ENCODE peak calls at places on chromosomes 3 and 15, in eight cellular contexts. O is SK-N-SH, K is HepG2, J is esophagus muscularis mucosa, E is transverse colon, S is GM23338, U is spleen, A is Panc1. B is an unnamed sample.

GRCh38 chr15:93196136-93196670 is 107.2 kb upstream of the RGMA start:
- DNase-seq in O (no peak), K (no peak), J (no peak), E (no peak), S (no peak), U (no peak), A (no peak), B (no peak)

GRCh38 chr15:48861813-48862431 is 16.0 kb upstream of the EID1 start:
- DNase-seq in O (peak; percentile 58), K (peak; percentile 57), J (no peak), E (peak; percentile 8), S (peak; percentile 82), U (no peak), A (no peak), B (peak; percentile 21)

GRCh38 chr15:68989876-68990754 is 24.4 kb upstream of the NOX5 start:
- DNase-seq in O (no peak), K (no peak), J (peak; percentile 60), E (no peak), S (peak; percentile 28), U (no peak), A (no peak), B (no peak)

GRCh38 chr3:28752290-28752689 is 403.7 kb upstream of the AZI2 start:
- DNase-seq in O (no peak), K (no peak), J (no peak), E (no peak), S (no peak), U (no peak), A (no peak), B (no peak)

GRCh38 chr3:191721390-191721801 is 260.4 kb downstream of the PYDC2 start:
- DNase-seq in O (no peak), K (peak; percentile 44), J (no peak), E (no peak), S (no peak), U (no peak), A (no peak), B (no peak)

GRCh38 chr3:1468145-1468544 is 375.3 kb downstream of the CNTN6 start:
- DNase-seq in O (no peak), K (no peak), J (no peak), E (no peak), S (no peak), U (no peak), A (no peak), B (no peak)

GRCh38 chr15:60964527-60964926 is 264.6 kb downstream of the RORA start:
- DNase-seq in O (no peak), K (no peak), J (peak; percentile 77), E (no peak), S (no peak), U (no peak), A (no peak), B (no peak)

GRCh38 chr3:24119321-24119751 is 174.2 kb downstream of the NR1D2 start:
- DNase-seq in O (no peak), K (no peak), J (no peak), E (no peak), S (no peak), U (no peak), A (no peak), B (no peak)

GRCh38 chr15:64855206-64856000 is 13.7 kb downstream of the PLEKHO2 start:
- DNase-seq in O (no peak), K (no peak), J (no peak), E (no peak), S (no peak), U (no peak), A (no peak), B (no peak)

GRCh38 chr15:40443846-40444245 is 3.1 kb downstream of the BAHD1 start:
- DNase-seq in O (no peak), K (no peak), J (no peak), E (no peak), S (no peak), U (no peak), A (no peak), B (no peak)

GRCh38 chr15:94844533-94845390 is 613.4 kb downstream of the MCTP2 start:
- DNase-seq in O (peak; percentile 77), K (peak; percentile 96), J (no peak), E (peak; percentile 91), S (peak; percentile 70), U (peak; percentile 88), A (no peak), B (no peak)

GRCh38 chr3:131299836-131300235 is 81.7 kb upstream of the NUDT16 start:
- DNase-seq in O (no peak), K (no peak), J (no peak), E (no peak), S (no peak), U (no peak), A (no peak), B (no peak)

GRCh38 chr3:123198352-123198751 is 3.4 kb upstream of the SEC22A start:
- DNase-seq in O (no peak), K (no peak), J (no peak), E (no peak), S (no peak), U (no peak), A (no peak), B (no peak)

GRCh38 chr3:123202451-123202850 is 708 bp downstream of the SEC22A start:
- DNase-seq in O (peak; percentile 43), K (peak; percentile 5), J (no peak), E (no peak), S (peak; percentile 47), U (no peak), A (no peak), B (no peak)

GRCh38 chr3:123201223-123201556 is 553 bp upstream of the SEC22A start:
- DNase-seq in O (no peak), K (no peak), J (no peak), E (no peak), S (no peak), U (no peak), A (no peak), B (no peak)

DNA sequence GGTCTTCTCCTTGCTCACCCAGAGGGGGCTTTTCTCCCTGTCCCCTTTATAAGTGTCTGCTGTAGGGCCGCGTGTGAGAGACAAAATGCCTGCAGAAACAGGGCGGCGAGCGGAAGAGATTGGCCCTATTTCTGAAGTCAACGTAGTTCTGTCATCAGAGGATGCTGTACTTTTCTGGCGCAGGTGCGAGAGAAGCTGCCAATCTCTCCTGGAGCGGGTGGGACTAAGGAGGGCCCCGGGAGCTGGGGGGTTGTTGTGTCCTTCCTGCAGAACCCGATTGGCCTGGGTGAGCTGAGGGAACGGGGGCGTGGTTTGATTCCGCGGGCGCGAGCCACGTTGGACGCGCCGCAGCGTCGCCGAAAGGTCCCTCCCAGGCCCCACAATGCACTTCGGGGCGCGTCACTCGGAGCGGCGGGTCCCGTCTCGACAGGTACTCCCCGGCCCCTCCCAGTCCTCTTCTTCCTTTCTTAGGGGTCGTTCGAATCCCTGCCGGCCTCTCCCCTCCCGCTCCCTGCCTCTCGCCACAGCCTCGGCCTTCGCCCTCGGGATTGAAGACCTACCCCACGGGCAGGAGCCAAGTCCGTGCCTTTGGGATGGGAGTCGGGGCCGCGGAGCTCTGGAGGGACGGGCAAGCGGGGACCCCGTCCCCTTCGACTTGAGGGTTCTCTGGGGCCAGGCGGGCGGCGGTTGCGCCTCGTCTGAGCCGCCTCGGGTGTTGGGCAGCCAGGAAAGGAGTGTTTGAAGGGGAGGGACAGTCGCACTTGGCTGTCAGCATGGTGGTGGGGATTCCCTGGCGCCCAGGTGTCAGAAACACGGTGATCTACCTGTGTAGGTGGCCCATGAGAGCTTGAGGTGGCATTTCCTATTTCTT is at the start of gene SEC22A:
- DNase-seq in O (peak; percentile 94), K (peak; percentile 91), J (peak; percentile 97), E (peak; percentile 97), S (peak; percentile 100), U (peak; percentile 99), A (peak; percentile 78), B (peak; percentile 81)
- TF ChIP-seq POLR2AphosphoS5 in O (peak; percentile 86), K (peak; percentile 85), J (peak; percentile 95), E (peak; percentile 75), S (peak; percentile 86), U (peak; percentile 94), A (peak; percentile 90), B (peak; percentile 70)

GRCh38 chr3:120420855-120421570 is 29.8 kb downstream of the FSTL1 start:
- DNase-seq in O (no peak), K (no peak), J (no peak), E (no peak), S (no peak), U (no peak), A (no peak), B (no peak)

GRCh38 chr3:120419797-120420196 is 31.0 kb downstream of the FSTL1 start:
- DNase-seq in O (no peak), K (no peak), J (no peak), E (no peak), S (no peak), U (no peak), A (no peak), B (no peak)

GRCh38 chr3:120418446-120418845 is 32.3 kb downstream of the FSTL1 start:
- DNase-seq in O (no peak), K (no peak), J (no peak), E (no peak), S (no peak), U (no peak), A (no peak), B (no peak)

GRCh38 chr3:120418866-120419490 is 31.8 kb downstream of the FSTL1 start:
- DNase-seq in O (peak; percentile 58), K (peak; percentile 76), J (no peak), E (peak; percentile 63), S (peak; percentile 79), U (no peak), A (peak; percentile 12), B (peak; percentile 14)

GRCh38 chr3:120420360-120420759 is 30.4 kb downstream of the FSTL1 start:
- DNase-seq in O (no peak), K (no peak), J (no peak), E (no peak), S (no peak), U (no peak), A (no peak), B (no peak)
- TF ChIP-seq POLR2AphosphoS5 in O (no peak), K (no peak), J (no peak), E (no peak), S (no peak), U (no peak), A (no peak), B (no peak)

GRCh38 chr3:14322001-14322400 is 80.4 kb upstream of the SLC6A6 start:
- DNase-seq in O (no peak), K (no peak), J (no peak), E (no peak), S (no peak), U (no peak), A (no peak), B (no peak)

GRCh38 chr3:14317057-14317553 is 85.3 kb upstream of the SLC6A6 start:
- DNase-seq in O (no peak), K (peak; percentile 27), J (no peak), E (no peak), S (peak; percentile 25), U (no peak), A (no peak), B (no peak)

GRCh38 chr3:14318638-14319037 is 83.8 kb upstream of the SLC6A6 start:
- DNase-seq in O (no peak), K (no peak), J (no peak), E (no peak), S (no peak), U (no peak), A (no peak), B (no peak)

GRCh38 chr3:14320221-14320620 is 82.2 kb upstream of the SLC6A6 start:
- DNase-seq in O (no peak), K (no peak), J (no peak), E (no peak), S (no peak), U (no peak), A (no peak), B (no peak)

GRCh38 chr3:14319654-14320182 is 82.7 kb upstream of the SLC6A6 start:
- DNase-seq in O (peak; percentile 61), K (peak; percentile 80), J (no peak), E (peak; percentile 49), S (peak; percentile 95), U (no peak), A (no peak), B (peak; percentile 64)
- TF ChIP-seq POLR2AphosphoS5 in O (no peak), K (peak; percentile 51), J (no peak), E (no peak), S (peak; percentile 62), U (no peak), A (no peak), B (no peak)

GRCh38 chr15:35630985-35631384 is 85.0 kb upstream of the DPH6 start:
- DNase-seq in O (no peak), K (no peak), J (no peak), E (peak; percentile 8), S (peak; percentile 13), U (no peak), A (no peak), B (no peak)
- TF ChIP-seq POLR2AphosphoS5 in O (no peak), K (no peak), J (no peak), E (no peak), S (no peak), U (no peak), A (no peak), B (no peak)